ENCODE peak calls at places on chromosomes 7 and 10, in eight cellular contexts. O is K562, Q is upper lobe of left lung, F is HepG2, S is HCT116, A is Panc1, L is GM23338, M is GM12878. W is an unnamed sample.

GRCh38 chr7:158663428-158663741 is 41.2 kb downstream of the NCAPG2 start:
- ATAC-seq in O (no peak), Q (no peak), F (no peak), S (no peak), A (no peak), L (no peak), M (no peak), W (no peak)

GRCh38 chr10:79093658-79094411 is 25.1 kb downstream of the ZMIZ1 start:
- ATAC-seq in O (peak), Q (peak), F (peak), S (no peak), A (peak), L (no peak), M (no peak), W (peak)

GRCh38 chr10:101840102-101840684 is 3.4 kb downstream of the KCNIP2 start:
- ATAC-seq in O (no peak), Q (no peak), F (no peak), S (peak), A (no peak), L (peak), M (peak), W (no peak)

GRCh38 chr10:89888647-89889046 is 187.3 kb downstream of the KIF20B start:
- ATAC-seq in O (no peak), Q (no peak), F (no peak), S (no peak), A (no peak), L (no peak), M (peak), W (no peak)

GRCh38 chr10:116659049-116659670 is 38.4 kb downstream of the PNLIPRP2 start:
- ATAC-seq in O (no peak), Q (no peak), F (no peak), S (no peak), A (no peak), L (no peak), M (no peak), W (no peak)

GRCh38 chr7:46633200-46633599 is 712.1 kb upstream of the IGFBP3 start:
- ATAC-seq in O (no peak), Q (no peak), F (no peak), S (no peak), A (no peak), L (no peak), M (no peak), W (no peak)

GRCh38 chr10:29069952-29070351 is 218.9 kb upstream of the LYZL1 start:
- ATAC-seq in O (no peak), Q (no peak), F (no peak), S (no peak), A (no peak), L (no peak), M (no peak), W (no peak)

GRCh38 chr10:69958232-69958902 is 94.3 kb upstream of the MACROH2A2 start:
- ATAC-seq in O (peak), Q (no peak), F (peak), S (peak), A (peak), L (peak), M (peak), W (no peak)

GRCh38 chr7:139502226-139502625 is 18.8 kb upstream of the KLRG2 start:
- ATAC-seq in O (no peak), Q (no peak), F (no peak), S (no peak), A (no peak), L (no peak), M (no peak), W (no peak)

DNA sequence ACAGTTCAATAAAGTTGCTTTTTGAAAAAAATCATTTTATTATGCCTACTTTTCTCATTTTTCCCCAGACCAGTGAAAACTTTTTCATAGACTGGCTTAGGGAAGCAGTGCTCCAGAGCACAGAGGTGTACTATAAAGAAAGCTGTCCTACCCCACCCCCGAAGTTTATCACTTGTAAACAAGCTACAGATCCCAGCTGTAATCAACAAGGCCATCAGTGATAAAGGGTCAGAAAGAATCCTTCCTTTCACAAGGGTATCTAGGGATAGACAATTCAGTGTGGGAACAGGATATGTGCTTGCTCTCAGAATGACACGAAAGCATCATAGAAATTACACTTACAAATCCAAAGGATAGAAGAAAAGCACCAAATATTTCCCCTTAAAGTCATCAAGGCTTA is 4.5 kb downstream of the PRDX3 start:
- ATAC-seq in O (no peak), Q (no peak), F (no peak), S (no peak), A (no peak), L (no peak), M (no peak), W (no peak)
- TF ChIP-seq POLR2AphosphoS5 in O (no peak), Q (no peak), F (no peak), S (no peak), A (no peak), L (no peak), M (no peak), W (no peak)

GRCh38 chr10:119207367-119207668 is at the start of gene GRK5:
- ATAC-seq in O (peak), Q (peak), F (peak), S (peak), A (peak), L (peak), M (peak), W (peak)
- TF ChIP-seq POLR2AphosphoS5 in O (no peak), Q (peak), F (peak), S (peak), A (no peak), L (peak), M (peak), W (peak)

DNA sequence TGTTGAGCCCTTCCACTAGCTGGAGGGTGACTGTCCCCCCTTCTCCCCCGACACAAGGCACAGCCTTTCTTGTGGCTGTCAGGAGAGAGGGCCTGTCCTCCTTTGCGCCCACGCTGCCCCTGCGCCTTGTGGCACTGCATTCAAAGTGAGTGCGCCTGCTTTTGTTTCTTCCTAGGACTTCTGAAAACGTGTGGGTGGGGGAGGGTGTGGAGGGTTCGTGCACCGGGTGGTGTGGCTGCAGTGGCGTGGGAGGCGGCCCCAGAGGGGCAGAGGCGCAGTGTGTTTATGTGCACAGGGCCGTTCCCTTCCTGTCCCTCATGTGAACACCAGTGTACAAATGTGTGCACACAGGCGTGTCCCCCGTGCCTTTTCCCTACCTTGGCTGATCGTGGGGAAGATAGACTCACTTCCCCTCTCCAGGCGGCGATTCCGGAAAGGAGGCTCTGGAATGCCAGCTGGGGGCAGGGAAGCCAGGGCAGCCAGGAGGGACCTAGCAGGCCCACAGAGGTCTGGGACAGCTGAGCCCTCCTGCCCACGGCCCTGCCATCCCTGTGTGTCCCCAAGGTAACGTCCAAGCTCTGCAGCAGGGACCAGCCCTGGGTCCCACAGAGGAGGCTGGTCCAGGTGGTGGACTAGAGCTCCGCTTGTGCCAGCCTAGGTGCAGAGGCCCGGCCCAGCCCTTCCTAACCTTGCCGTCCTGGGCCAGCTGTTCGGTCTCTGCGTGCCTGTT is 88.8 kb downstream of the LHPP start:
- ATAC-seq in O (no peak), Q (no peak), F (no peak), S (no peak), A (no peak), L (no peak), M (peak), W (no peak)
- TF ChIP-seq POLR2AphosphoS5 in O (no peak), Q (no peak), F (no peak), S (no peak), A (no peak), L (no peak), M (no peak), W (no peak)

GRCh38 chr7:135878284-135878683 is 98.9 kb downstream of the MTPN start:
- ATAC-seq in O (peak), Q (no peak), F (no peak), S (no peak), A (no peak), L (no peak), M (no peak), W (no peak)

GRCh38 chr7:135879238-135879637 is 97.9 kb downstream of the MTPN start:
- ATAC-seq in O (no peak), Q (no peak), F (no peak), S (no peak), A (no peak), L (no peak), M (no peak), W (no peak)

GRCh38 chr7:135877799-135878198 is 99.4 kb downstream of the MTPN start:
- ATAC-seq in O (peak), Q (no peak), F (no peak), S (no peak), A (no peak), L (no peak), M (peak), W (no peak)
- TF ChIP-seq POLR2AphosphoS5 in O (no peak), Q (no peak), F (no peak), S (no peak), A (no peak), L (no peak), M (no peak), W (no peak)

DNA sequence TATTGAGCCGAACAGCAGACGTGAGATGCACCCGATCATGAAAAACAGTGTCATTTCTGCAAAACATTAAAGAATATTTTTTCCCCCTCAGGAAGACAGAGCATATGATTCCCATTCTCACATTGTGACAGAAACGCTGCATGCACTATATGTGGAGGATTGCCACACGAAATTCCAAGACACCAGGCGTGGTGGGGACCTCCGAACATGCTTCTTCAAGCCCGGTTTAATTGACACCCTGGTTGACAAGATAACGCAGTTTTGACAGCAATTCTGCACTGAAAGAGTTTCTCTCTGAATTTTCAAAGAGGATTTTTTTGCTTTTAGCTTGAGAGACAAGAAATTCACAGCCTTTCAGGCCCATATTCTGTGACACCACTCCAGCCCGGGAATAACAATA is 442.8 kb upstream of the NRP1 start:
- ATAC-seq in O (no peak), Q (no peak), F (no peak), S (no peak), A (no peak), L (no peak), M (no peak), W (no peak)
- TF ChIP-seq POLR2AphosphoS5 in O (no peak), Q (no peak), F (no peak), S (no peak), A (no peak), L (no peak), M (no peak), W (no peak)